ENCODE peak calls at places on chromosome 5, in ten cellular contexts. M, V, J, Y, H, F, U, G, Q and L are unnamed samples. For H3K36me3, the result is how much of the 10 kb centered on the place peaks cover.

GRCh38 chr5:135085133-135085935 is 51.3 kb upstream of the PITX1 start:
- DNase-seq in M (no peak), V (no peak), J (no peak), Y (peak), H (no peak), F (no peak), U (no peak), G (no peak), Q (peak), L (no peak)

GRCh38 chr5:101929628-101930027 is 366.5 kb downstream of the SLCO4C1 start:
- DNase-seq in M (no peak), V (no peak), J (no peak), Y (no peak), H (no peak), F (no peak), U (no peak), G (no peak), Q (no peak), L (no peak)

GRCh38 chr5:178644826-178645545 is 18.1 kb upstream of the CLK4 start:
- DNase-seq in M (no peak), V (no peak), J (no peak), Y (peak), H (no peak), F (no peak), U (no peak), G (no peak), Q (no peak), L (no peak)

GRCh38 chr5:45648744-45649143 is 47.4 kb downstream of the HCN1 start:
- DNase-seq in M (no peak), V (peak), J (no peak), Y (no peak), H (no peak), F (no peak), U (no peak), G (no peak), Q (no peak), L (no peak)

GRCh38 chr5:31270396-31270795 is 76.9 kb downstream of the CDH6 start:
- DNase-seq in M (no peak), V (peak), J (no peak), Y (peak), H (no peak), F (peak), U (no peak), G (no peak), Q (no peak), L (no peak)

GRCh38 chr5:14685757-14686156 is 21.2 kb downstream of the OTULIN start:
- DNase-seq in M (no peak), V (peak), J (peak), Y (peak), H (no peak), F (peak), U (no peak), G (peak), Q (no peak), L (no peak)

GRCh38 chr5:1012316-1012841 is 3.8 kb downstream of the NKD2 start:
- DNase-seq in M (no peak), V (no peak), J (no peak), Y (no peak), H (peak), F (no peak), U (no peak), G (no peak), Q (peak), L (no peak)

GRCh38 chr5:144191998-144192397 is 21.3 kb downstream of the KCTD16 start:
- DNase-seq in M (no peak), V (peak), J (peak), Y (peak), H (no peak), F (peak), U (no peak), G (no peak), Q (no peak), L (no peak)

GRCh38 chr5:93186031-93186682 is 394.9 kb downstream of the NR2F1-AS1 start:
- DNase-seq in M (no peak), V (no peak), J (no peak), Y (peak), H (no peak), F (no peak), U (no peak), G (no peak), Q (no peak), L (no peak)

GRCh38 chr5:127298623-127299022 is 8.0 kb downstream of the MEGF10 start:
- DNase-seq in M (no peak), V (no peak), J (no peak), Y (no peak), H (no peak), F (no peak), U (no peak), G (no peak), Q (no peak), L (no peak)

GRCh38 chr5:30832519-30832918 is 361.0 kb upstream of the CDH6 start:
- DNase-seq in M (no peak), V (peak), J (no peak), Y (no peak), H (no peak), F (no peak), U (no peak), G (no peak), Q (no peak), L (no peak)

GRCh38 chr5:98065261-98065909 is 708.1 kb upstream of the RGMB start:
- DNase-seq in M (no peak), V (no peak), J (no peak), Y (no peak), H (no peak), F (no peak), U (no peak), G (no peak), Q (no peak), L (no peak)

GRCh38 chr5:141960449-141961323 is 2.7 kb upstream of the PCDH12 start:
- DNase-seq in M (peak), V (peak), J (peak), Y (peak), H (peak), F (peak), U (peak), G (peak), Q (peak), L (peak)

DNA sequence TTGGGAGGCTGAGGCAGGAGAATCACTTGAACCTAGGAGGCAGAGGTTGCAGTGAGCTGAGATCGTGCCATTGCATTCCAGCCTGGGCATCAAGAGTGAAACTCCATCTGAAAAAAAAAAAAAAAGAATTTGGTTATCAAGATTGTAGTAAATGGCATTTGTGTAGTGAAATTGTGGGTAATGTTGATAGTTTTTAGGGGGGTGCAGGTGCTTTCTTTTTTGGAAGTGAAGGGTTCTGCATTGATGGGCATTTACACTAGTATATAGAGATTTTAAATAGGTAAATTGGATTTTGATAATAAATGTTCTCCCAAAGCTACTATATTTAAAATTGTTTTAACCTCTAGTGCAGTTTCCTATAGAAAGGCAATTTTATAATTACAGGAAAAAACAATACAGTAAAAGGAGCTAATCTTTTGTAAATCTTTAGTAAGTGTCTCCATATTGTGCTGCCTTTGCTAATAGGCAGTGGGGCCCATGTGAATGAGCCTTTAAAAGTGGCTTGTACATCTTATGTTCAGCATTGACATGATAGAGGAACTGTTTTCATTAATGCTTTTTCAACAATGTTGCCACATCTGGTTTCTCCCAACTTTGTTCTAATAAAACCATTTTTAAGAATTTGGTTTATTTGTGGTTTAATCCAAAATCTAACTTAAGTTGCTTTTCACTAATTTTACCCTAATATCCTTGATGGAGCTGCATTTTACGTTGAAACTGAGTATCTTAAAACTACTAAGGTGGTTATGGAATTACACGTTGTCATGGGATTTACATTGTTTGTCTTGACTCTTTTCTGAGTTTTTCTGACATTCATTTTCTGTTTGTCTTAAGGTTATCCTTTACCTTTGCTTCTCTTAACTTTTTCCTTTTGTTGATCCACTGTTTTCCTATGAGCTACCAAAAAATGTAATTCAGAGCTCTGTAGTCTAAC is 11.1 kb downstream of the MATR3 start:
- DNase-seq in M (no peak), V (no peak), J (no peak), Y (no peak), H (no peak), F (no peak), U (no peak), G (no peak), Q (no peak), L (no peak)
- H3K36me3 ChIP-seq in M (under half), V (under half), J (under half), Y (under half), H (under half), F (under half), U (under half), G (under half), Q (under half), L (under half)

GRCh38 chr5:67052034-67052433 is 144.6 kb downstream of the CD180 start:
- DNase-seq in M (no peak), V (no peak), J (no peak), Y (peak), H (no peak), F (no peak), U (no peak), G (no peak), Q (no peak), L (no peak)
- H3K36me3 ChIP-seq in M (under half), V (under half), J (under half), Y (under half), H (under half), F (under half), U (under half), G (under half), Q (under half), L (under half)

GRCh38 chr5:123401320-123401719 is 21.9 kb downstream of the CEP120 start:
- DNase-seq in M (no peak), V (no peak), J (no peak), Y (no peak), H (no peak), F (no peak), U (no peak), G (no peak), Q (no peak), L (no peak)
- H3K36me3 ChIP-seq in M (under half), V (under half), J (under half), Y (under half), H (under half), F (under half), U (under half), G (under half), Q (half or more), L (under half)

DNA sequence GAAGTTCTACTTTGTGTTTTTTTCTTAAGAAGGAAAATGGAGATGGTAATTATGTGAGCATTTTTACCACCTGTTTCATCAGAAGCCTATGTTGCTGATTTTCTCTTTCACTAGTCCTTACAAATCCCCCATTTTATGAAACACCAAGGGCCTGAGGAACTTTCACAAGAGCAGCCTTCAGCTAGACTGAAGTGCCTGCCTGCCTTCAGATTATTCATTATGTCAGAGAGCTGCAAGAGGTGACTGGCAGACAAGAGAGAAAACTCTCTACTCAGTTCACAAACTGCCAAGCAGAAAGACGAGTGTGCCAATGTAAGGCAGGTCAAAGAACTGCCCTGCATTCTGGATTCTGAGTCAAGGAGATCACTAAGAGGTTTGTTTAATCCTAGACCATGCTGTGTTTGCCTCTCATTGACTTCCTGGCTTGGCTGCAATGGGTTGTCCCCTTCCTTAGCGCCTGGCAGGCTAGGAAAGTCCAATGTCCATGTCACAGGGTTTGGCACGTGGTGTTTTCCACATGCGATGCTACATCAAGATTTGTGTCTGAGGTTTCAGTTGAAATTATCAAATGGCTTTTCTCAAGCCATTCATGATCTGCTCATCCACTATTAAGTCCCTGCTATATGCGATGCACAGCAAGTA is 143.3 kb downstream of the CDC42SE2 start:
- DNase-seq in M (no peak), V (no peak), J (no peak), Y (no peak), H (no peak), F (no peak), U (no peak), G (no peak), Q (no peak), L (no peak)
- H3K36me3 ChIP-seq in M (under half), V (under half), J (under half), Y (under half), H (under half), F (under half), U (under half), G (under half), Q (under half), L (under half)

GRCh38 chr5:66164044-66164790 is 20.1 kb downstream of the SREK1 start:
- DNase-seq in M (no peak), V (no peak), J (no peak), Y (peak), H (no peak), F (peak), U (no peak), G (no peak), Q (no peak), L (no peak)
- H3K36me3 ChIP-seq in M (under half), V (under half), J (under half), Y (half or more), H (under half), F (under half), U (under half), G (half or more), Q (half or more), L (half or more)

DNA sequence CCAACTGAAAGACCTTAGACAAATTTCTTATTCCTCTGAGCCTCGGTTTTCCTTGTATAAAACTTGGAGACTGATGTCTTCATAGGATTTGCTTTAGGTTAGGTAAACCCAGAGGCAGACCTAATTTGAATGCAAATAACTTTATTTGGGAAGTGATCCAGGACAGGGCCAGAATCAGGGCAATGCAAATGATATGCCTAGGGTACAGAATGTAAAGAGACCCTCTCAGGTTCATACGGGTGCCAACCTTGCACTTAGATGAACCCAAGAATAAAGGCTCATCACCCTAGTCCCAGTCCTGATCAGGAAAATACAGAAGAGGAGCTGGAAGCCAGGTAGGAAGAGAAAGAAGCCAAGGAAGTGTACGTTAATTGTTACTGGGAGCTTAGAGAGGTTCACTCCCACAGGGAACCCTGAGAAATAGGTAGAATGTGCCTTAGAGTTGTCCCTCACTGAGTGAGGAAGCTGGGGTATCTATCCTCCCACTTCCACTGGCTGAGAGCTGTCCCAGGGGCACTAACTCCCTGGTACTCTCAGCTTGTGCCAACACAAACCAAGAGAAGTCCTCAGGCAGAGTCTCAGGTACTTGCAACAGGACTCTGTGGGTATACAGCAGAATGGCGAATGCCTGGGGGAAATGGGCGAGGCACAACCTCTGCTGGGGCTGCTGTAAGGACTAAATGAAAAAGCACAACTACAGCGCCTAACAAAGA is 3.1 kb upstream of the HK3 start:
- DNase-seq in M (no peak), V (no peak), J (no peak), Y (no peak), H (no peak), F (no peak), U (no peak), G (no peak), Q (no peak), L (no peak)
- H3K36me3 ChIP-seq in M (under half), V (under half), J (under half), Y (half or more), H (under half), F (under half), U (under half), G (under half), Q (half or more), L (under half)